ENCODE peak calls at places on chromosomes 7 and 10, in five cellular contexts. L is thoracic aorta, Y is fibroblast of the aortic adventitia, S is GM12865, P is endothelial cell. I is an unnamed sample.
A peak's percentile ranks its signal among the peaks of the same experiment; 100 is the strongest.

GRCh38 chr7:102129636-102130370 is 156.9 kb upstream of the SH2B2 start:
- DNase-seq in Y (no peak), P (no peak), L (no peak), S (no peak), I (no peak)

GRCh38 chr10:81534991-81535390 is 340.0 kb upstream of the NRG3 start:
- DNase-seq in P (no peak), L (no peak), Y (no peak), S (no peak), I (no peak)

GRCh38 chr10:49512121-49512809 is 26.7 kb downstream of the ERCC6 start:
- DNase-seq in Y (peak; percentile 46), S (peak; percentile 56), P (no peak), L (no peak), I (peak; percentile 10)

GRCh38 chr7:4682621-4683042 is 537 bp downstream of the FOXK1 start:
- DNase-seq in S (peak; percentile 80), P (peak; percentile 9), Y (peak; percentile 39), L (no peak), I (peak; percentile 58)

GRCh38 chr10:132692311-132692710 is 93.6 kb downstream of the NKX6-2 start:
- DNase-seq in L (no peak), P (no peak), S (no peak), Y (peak; percentile 83), I (no peak)

GRCh38 chr7:100127866-100128601 is 1.3 kb downstream of the MBLAC1 start:
- DNase-seq in Y (no peak), L (no peak), P (peak; percentile 37), S (peak; percentile 37), I (peak; percentile 46)

GRCh38 chr7:22390512-22390911 is 33.6 kb upstream of the RAPGEF5 start:
- DNase-seq in S (no peak), P (no peak), L (no peak), Y (no peak), I (no peak)

GRCh38 chr7:78835896-78836295 is 617.6 kb downstream of the MAGI2 start:
- DNase-seq in S (no peak), P (no peak), Y (no peak), L (no peak), I (no peak)

GRCh38 chr10:25017247-25017590 is 807 bp downstream of the THNSL1 start:
- DNase-seq in S (no peak), Y (no peak), P (peak; percentile 11), L (no peak), I (no peak)

GRCh38 chr7:158125091-158125490 is 462.5 kb downstream of the PTPRN2 start:
- DNase-seq in S (no peak), Y (no peak), P (no peak), L (no peak), I (no peak)

GRCh38 chr10:120943542-120943941 is 92.4 kb downstream of the WDR11 start:
- DNase-seq in P (no peak), S (no peak), Y (no peak), L (no peak), I (no peak)

GRCh38 chr10:44853148-44853734 is 57.9 kb upstream of the TMEM72 start:
- DNase-seq in L (no peak), P (no peak), S (no peak), Y (peak; percentile 78), I (no peak)
- TF ChIP-seq CTCF in L (no peak), P (no peak), S (peak; percentile 18), Y (peak; percentile 71), I (peak; percentile 7)

GRCh38 chr7:30173058-30173897 is 38.5 kb downstream of the MTURN start:
- DNase-seq in S (no peak), L (peak; percentile 43), P (no peak), Y (peak; percentile 94), I (no peak)
- TF ChIP-seq CTCF in S (no peak), L (no peak), P (no peak), Y (peak; percentile 48), I (no peak)

GRCh38 chr7:155861480-155861868 is 49.2 kb upstream of the SHH start:
- DNase-seq in P (no peak), S (no peak), Y (no peak), L (no peak), I (no peak)
- TF ChIP-seq CTCF in P (no peak), S (no peak), Y (no peak), L (no peak), I (no peak)

GRCh38 chr10:4708123-4708759 is 117.8 kb upstream of the AKR1E2 start:
- DNase-seq in P (peak; percentile 35), S (peak; percentile 12), L (no peak), Y (no peak), I (no peak)
- TF ChIP-seq CTCF in P (peak; percentile 69), S (peak; percentile 53), L (no peak), Y (peak; percentile 15), I (peak; percentile 61)

GRCh38 chr7:47852330-47853245 is 95.7 kb downstream of the PKD1L1 start:
- DNase-seq in P (peak; percentile 14), Y (no peak), L (no peak), S (peak; percentile 13), I (no peak)
- TF ChIP-seq CTCF in P (no peak), Y (peak; percentile 17), L (no peak), S (peak; percentile 39), I (peak; percentile 45)

GRCh38 chr7:113010377-113010776 is 76.2 kb downstream of the GPR85 start:
- DNase-seq in P (no peak), L (no peak), Y (no peak), S (no peak), I (no peak)

GRCh38 chr7:113013761-113014449 is 72.7 kb downstream of the GPR85 start:
- DNase-seq in Y (no peak), P (no peak), L (no peak), S (no peak), I (no peak)

GRCh38 chr7:113015038-113015645 is 71.5 kb downstream of the GPR85 start:
- DNase-seq in L (no peak), Y (peak; percentile 71), S (peak; percentile 1), P (no peak), I (no peak)
- TF ChIP-seq CTCF in L (peak; percentile 51), Y (peak; percentile 58), S (no peak), P (peak; percentile 48), I (peak; percentile 14)

DNA sequence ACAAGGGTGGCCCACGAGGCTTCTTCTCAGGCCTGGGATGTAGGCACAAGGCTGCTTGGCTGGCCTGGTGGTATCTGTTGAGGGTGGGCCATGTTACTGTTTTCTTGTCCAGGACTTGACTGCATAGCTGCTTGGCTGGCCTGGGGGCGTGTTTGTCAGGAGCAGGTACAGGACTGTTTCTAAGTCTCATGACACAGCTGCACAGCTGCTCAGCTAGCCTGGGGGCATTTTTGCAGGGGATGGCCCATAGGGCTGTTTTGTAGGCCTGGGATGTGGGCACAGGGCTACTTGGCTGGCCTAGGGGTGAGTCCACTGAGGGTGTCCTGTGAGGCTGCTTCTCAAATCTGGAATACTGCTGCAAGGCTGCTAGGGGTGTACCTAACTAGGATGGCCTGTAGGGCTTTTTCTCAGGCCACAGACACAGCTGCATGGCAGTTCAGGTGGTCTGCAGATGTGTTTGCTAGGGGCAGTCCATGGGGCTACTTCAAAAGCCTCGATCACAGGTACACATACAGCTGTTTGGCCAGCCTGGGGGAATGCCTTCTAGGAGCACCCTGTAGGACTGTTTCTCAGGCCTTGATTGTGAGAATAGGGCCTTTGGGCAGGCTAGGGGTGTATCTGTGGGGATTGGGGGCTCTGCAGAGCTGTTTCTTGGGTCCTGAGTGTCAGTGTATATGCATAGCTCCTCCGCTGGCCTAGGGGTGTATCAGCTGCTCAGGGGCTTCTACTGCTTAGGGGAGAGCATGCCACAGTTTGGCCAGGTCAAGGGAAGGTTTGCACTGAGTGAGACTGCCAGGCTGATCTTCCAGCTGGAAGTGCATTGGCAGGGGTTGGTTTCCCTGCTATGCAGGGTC is 26.6 kb upstream of the PLA2G12B start:
- DNase-seq in P (no peak), Y (no peak), S (no peak), L (no peak), I (no peak)
- TF ChIP-seq CTCF in P (no peak), Y (no peak), S (no peak), L (no peak), I (no peak)